ENCODE peak calls at places on chromosomes 16 and 17, in six cellular contexts. J is T-helper 2 cell; E is naive thymus-derived CD8-positive, alpha-beta T cell; W is NCI-H187 treated with DMSO at 0.1 percent for 48 hours; B is NCI-H1092 treated with DMSO at 0.1 percent for 48 hours; G is GM12864. I is an unnamed sample.
A peak's percentile ranks its signal among the peaks of the same experiment; 100 is the strongest.

GRCh38 chr17:49292901-49293300 is 62.3 kb upstream of the PHOSPHO1 start:
- DNase-seq in B (no peak), E (no peak), J (no peak), G (no peak), W (no peak), I (no peak)

GRCh38 chr17:75996665-75997590 is 3.7 kb upstream of the CDK3 start:
- DNase-seq in W (no peak), E (no peak), G (no peak), B (no peak), J (peak; percentile 17), I (peak; percentile 89)

GRCh38 chr17:41987642-41988041 is 21.0 kb downstream of the CNP start:
- DNase-seq in G (no peak), J (no peak), B (no peak), E (no peak), W (peak; percentile 69), I (no peak)

GRCh38 chr17:50117202-50118040 is 12.5 kb downstream of the SAMD14 start:
- DNase-seq in B (peak; percentile 50), E (peak; percentile 49), W (no peak), J (peak; percentile 56), G (no peak), I (peak; percentile 68)

GRCh38 chr17:10875411-10875810 is 37.5 kb upstream of the PIRT start:
- DNase-seq in G (no peak), B (no peak), J (no peak), E (no peak), W (no peak), I (no peak)

GRCh38 chr16:66933776-66934137 is 445 bp downstream of the CIAO2B start:
- DNase-seq in B (no peak), W (no peak), E (peak; percentile 26), G (no peak), J (peak; percentile 37), I (no peak)

GRCh38 chr17:47095268-47095667 is 93.8 kb downstream of the CDC27 start:
- DNase-seq in J (no peak), G (no peak), W (no peak), E (no peak), B (no peak), I (no peak)

GRCh38 chr16:58464916-58465731 is 34.8 kb upstream of the NDRG4 start:
- DNase-seq in G (no peak), W (no peak), E (no peak), J (no peak), B (no peak), I (no peak)

GRCh38 chr16:81224836-81225235 is 13.7 kb upstream of the BCO1 start:
- DNase-seq in E (no peak), J (no peak), W (no peak), G (no peak), B (no peak), I (no peak)

GRCh38 chr16:12976936-12977335 is 75.5 kb downstream of the SHISA9 start:
- DNase-seq in G (no peak), J (no peak), B (no peak), W (no peak), E (no peak), I (no peak)

GRCh38 chr17:42252528-42253172 is 23.5 kb downstream of the STAT5B start:
- DNase-seq in E (no peak), W (no peak), B (no peak), J (no peak), G (no peak), I (no peak)

GRCh38 chr16:80440691-80441090 is 100.1 kb upstream of the DYNLRB2 start:
- DNase-seq in W (no peak), B (no peak), E (no peak), J (no peak), G (no peak), I (no peak)

GRCh38 chr17:43468746-43469544 is 14.8 kb upstream of the DHX8 start:
- DNase-seq in G (no peak), J (no peak), B (no peak), W (no peak), E (no peak), I (no peak)

GRCh38 chr16:67001726-67002125 is 13.3 kb downstream of the CES4A start:
- DNase-seq in J (no peak), B (no peak), E (no peak), G (no peak), W (no peak), I (no peak)

GRCh38 chr16:65342231-65342866 is 220.5 kb upstream of the CDH11 start:
- DNase-seq in B (no peak), G (no peak), W (no peak), J (no peak), E (no peak), I (no peak)

GRCh38 chr16:70475054-70475871 is 20.9 kb downstream of the FCSK start:
- DNase-seq in W (no peak), B (no peak), E (no peak), J (no peak), G (no peak), I (no peak)

GRCh38 chr16:84115919-84116719 is 623 bp downstream of the MBTPS1 start:
- DNase-seq in W (no peak), J (no peak), E (no peak), B (peak; percentile 56), G (no peak), I (peak; percentile 62)

GRCh38 chr16:82439678-82440293 is 187.0 kb upstream of the CDH13 start:
- DNase-seq in J (no peak), W (no peak), G (no peak), B (no peak), E (no peak), I (no peak)

GRCh38 chr16:68642436-68643064 is 2.6 kb upstream of the CDH3 start:
- DNase-seq in W (no peak), E (no peak), B (peak; percentile 22), J (no peak), G (no peak), I (no peak)

GRCh38 chr17:17623904-17624303 is 32.4 kb upstream of the PEMT start:
- DNase-seq in W (no peak), E (no peak), G (no peak), J (no peak), B (no peak), I (no peak)

GRCh38 chr17:15340966-15341365 is 431 bp downstream of the TEKT3 start:
- DNase-seq in J (no peak), W (no peak), G (no peak), B (no peak), E (no peak), I (no peak)

GRCh38 chr17:2084129-2084765 is 29.3 kb downstream of the HIC1 start:
- DNase-seq in W (no peak), G (no peak), E (no peak), B (no peak), J (no peak), I (peak; percentile 77)

GRCh38 chr16:86343733-86344585 is 166.4 kb upstream of the FOXF1 start:
- DNase-seq in J (no peak), E (no peak), W (no peak), B (no peak), G (no peak), I (no peak)

GRCh38 chr17:6536053-6536452 is 20.3 kb downstream of the PITPNM3 start:
- DNase-seq in J (no peak), W (no peak), G (no peak), E (no peak), B (no peak), I (no peak)

GRCh38 chr16:887846-888245 is 82.9 kb downstream of the LMF1 start:
- DNase-seq in E (no peak), W (no peak), B (no peak), J (no peak), G (no peak), I (no peak)

GRCh38 chr17:13864551-13864950 is 204.8 kb upstream of the COX10 start:
- DNase-seq in W (no peak), B (no peak), J (no peak), E (no peak), G (no peak), I (no peak)

GRCh38 chr16:59060212-59060611 is 326.1 kb upstream of the GOT2 start:
- DNase-seq in E (no peak), J (no peak), G (no peak), B (no peak), W (no peak), I (no peak)

I was measured in transverse colon.